ENCODE peak calls at places on chromosomes 12 and 14, in seven cellular contexts. One of them, this sample, is unnamed.

GRCh38 chr14:50619569-50620141 is 48.5 kb downstream of the SAV1 start:
- DNase-seq in stimulated activated naive CD8-positive, alpha-beta T cell treated with anti-CD3 and anti-CD28 coated beads, Interleukin-15, Interleukin-2, amounts not matched to agents 100 U/mL and 50 U/mL, for 24 hours: no peak
- DNase-seq in adrenal gland: no peak
- DNase-seq in GM23338: peak
- DNase-seq in NCI-H1105: peak
- DNase-seq in T-helper 1 cell: peak
- DNase-seq in stimulated activated CD4-positive, alpha-beta T cell treated with anti-CD3 and anti-CD28 coated beads, Interleukin-15, amount 100 ng/mL, for 24 hours: no peak
- DNase-seq in this sample: no peak

GRCh38 chr12:6962285-6963015 is 8.0 kb downstream of the PHB2 start:
- DNase-seq in stimulated activated naive CD8-positive, alpha-beta T cell treated with anti-CD3 and anti-CD28 coated beads, Interleukin-15, Interleukin-2, amounts not matched to agents 100 U/mL and 50 U/mL, for 24 hours: no peak
- DNase-seq in adrenal gland: peak
- DNase-seq in GM23338: peak
- DNase-seq in NCI-H1105: peak
- DNase-seq in T-helper 1 cell: no peak
- DNase-seq in stimulated activated CD4-positive, alpha-beta T cell treated with anti-CD3 and anti-CD28 coated beads, Interleukin-15, amount 100 ng/mL, for 24 hours: peak
- DNase-seq in this sample: no peak

GRCh38 chr12:40569626-40570179 is 122.5 kb upstream of the CNTN1 start:
- DNase-seq in stimulated activated naive CD8-positive, alpha-beta T cell treated with anti-CD3 and anti-CD28 coated beads, Interleukin-15, Interleukin-2, amounts not matched to agents 100 U/mL and 50 U/mL, for 24 hours: no peak
- DNase-seq in adrenal gland: no peak
- DNase-seq in GM23338: no peak
- DNase-seq in NCI-H1105: no peak
- DNase-seq in T-helper 1 cell: no peak
- DNase-seq in stimulated activated CD4-positive, alpha-beta T cell treated with anti-CD3 and anti-CD28 coated beads, Interleukin-15, amount 100 ng/mL, for 24 hours: no peak
- DNase-seq in this sample: no peak

GRCh38 chr14:105300542-105301102 is at the start of gene BRF1:
- DNase-seq in stimulated activated naive CD8-positive, alpha-beta T cell treated with anti-CD3 and anti-CD28 coated beads, Interleukin-15, Interleukin-2, amounts not matched to agents 100 U/mL and 50 U/mL, for 24 hours: peak
- DNase-seq in adrenal gland: peak
- DNase-seq in GM23338: peak
- DNase-seq in NCI-H1105: peak
- DNase-seq in T-helper 1 cell: peak
- DNase-seq in stimulated activated CD4-positive, alpha-beta T cell treated with anti-CD3 and anti-CD28 coated beads, Interleukin-15, amount 100 ng/mL, for 24 hours: peak
- DNase-seq in this sample: peak

GRCh38 chr12:17062296-17063061 is 456.5 kb upstream of the LMO3 start:
- DNase-seq in stimulated activated naive CD8-positive, alpha-beta T cell treated with anti-CD3 and anti-CD28 coated beads, Interleukin-15, Interleukin-2, amounts not matched to agents 100 U/mL and 50 U/mL, for 24 hours: no peak
- DNase-seq in adrenal gland: no peak
- DNase-seq in GM23338: no peak
- DNase-seq in NCI-H1105: peak
- DNase-seq in T-helper 1 cell: no peak
- DNase-seq in stimulated activated CD4-positive, alpha-beta T cell treated with anti-CD3 and anti-CD28 coated beads, Interleukin-15, amount 100 ng/mL, for 24 hours: no peak
- DNase-seq in this sample: no peak

GRCh38 chr14:74514471-74514932 is 20.9 kb downstream of the ISCA2 start:
- DNase-seq in stimulated activated naive CD8-positive, alpha-beta T cell treated with anti-CD3 and anti-CD28 coated beads, Interleukin-15, Interleukin-2, amounts not matched to agents 100 U/mL and 50 U/mL, for 24 hours: peak
- DNase-seq in adrenal gland: no peak
- DNase-seq in GM23338: peak
- DNase-seq in NCI-H1105: no peak
- DNase-seq in T-helper 1 cell: no peak
- DNase-seq in stimulated activated CD4-positive, alpha-beta T cell treated with anti-CD3 and anti-CD28 coated beads, Interleukin-15, amount 100 ng/mL, for 24 hours: peak
- DNase-seq in this sample: no peak

GRCh38 chr14:89617471-89618291 is 200.6 kb upstream of the FOXN3 start:
- DNase-seq in stimulated activated naive CD8-positive, alpha-beta T cell treated with anti-CD3 and anti-CD28 coated beads, Interleukin-15, Interleukin-2, amounts not matched to agents 100 U/mL and 50 U/mL, for 24 hours: no peak
- DNase-seq in adrenal gland: peak
- DNase-seq in GM23338: peak
- DNase-seq in NCI-H1105: no peak
- DNase-seq in T-helper 1 cell: peak
- DNase-seq in stimulated activated CD4-positive, alpha-beta T cell treated with anti-CD3 and anti-CD28 coated beads, Interleukin-15, amount 100 ng/mL, for 24 hours: peak
- DNase-seq in this sample: no peak

GRCh38 chr14:26896447-26896846 is 298.6 kb upstream of the NOVA1 start:
- DNase-seq in stimulated activated naive CD8-positive, alpha-beta T cell treated with anti-CD3 and anti-CD28 coated beads, Interleukin-15, Interleukin-2, amounts not matched to agents 100 U/mL and 50 U/mL, for 24 hours: no peak
- DNase-seq in adrenal gland: no peak
- DNase-seq in GM23338: no peak
- DNase-seq in NCI-H1105: no peak
- DNase-seq in T-helper 1 cell: no peak
- DNase-seq in stimulated activated CD4-positive, alpha-beta T cell treated with anti-CD3 and anti-CD28 coated beads, Interleukin-15, amount 100 ng/mL, for 24 hours: no peak
- DNase-seq in this sample: no peak

GRCh38 chr12:65152012-65152411 is 17.4 kb upstream of the LEMD3 start:
- DNase-seq in stimulated activated naive CD8-positive, alpha-beta T cell treated with anti-CD3 and anti-CD28 coated beads, Interleukin-15, Interleukin-2, amounts not matched to agents 100 U/mL and 50 U/mL, for 24 hours: no peak
- DNase-seq in adrenal gland: no peak
- DNase-seq in GM23338: no peak
- DNase-seq in NCI-H1105: no peak
- DNase-seq in T-helper 1 cell: no peak
- DNase-seq in stimulated activated CD4-positive, alpha-beta T cell treated with anti-CD3 and anti-CD28 coated beads, Interleukin-15, amount 100 ng/mL, for 24 hours: no peak
- DNase-seq in this sample: no peak

GRCh38 chr12:49094104-49094948 is at the start of gene DHH:
- DNase-seq in stimulated activated naive CD8-positive, alpha-beta T cell treated with anti-CD3 and anti-CD28 coated beads, Interleukin-15, Interleukin-2, amounts not matched to agents 100 U/mL and 50 U/mL, for 24 hours: peak
- DNase-seq in adrenal gland: peak
- DNase-seq in GM23338: peak
- DNase-seq in NCI-H1105: peak
- DNase-seq in T-helper 1 cell: no peak
- DNase-seq in stimulated activated CD4-positive, alpha-beta T cell treated with anti-CD3 and anti-CD28 coated beads, Interleukin-15, amount 100 ng/mL, for 24 hours: peak
- DNase-seq in this sample: no peak

GRCh38 chr14:70641548-70642312 is at the start of gene TTC9:
- DNase-seq in stimulated activated naive CD8-positive, alpha-beta T cell treated with anti-CD3 and anti-CD28 coated beads, Interleukin-15, Interleukin-2, amounts not matched to agents 100 U/mL and 50 U/mL, for 24 hours: peak
- DNase-seq in adrenal gland: no peak
- DNase-seq in GM23338: peak
- DNase-seq in NCI-H1105: peak
- DNase-seq in T-helper 1 cell: no peak
- DNase-seq in stimulated activated CD4-positive, alpha-beta T cell treated with anti-CD3 and anti-CD28 coated beads, Interleukin-15, amount 100 ng/mL, for 24 hours: peak
- DNase-seq in this sample: no peak

GRCh38 chr14:68306934-68307758 is 485.7 kb downstream of the ZFP36L1 start:
- DNase-seq in stimulated activated naive CD8-positive, alpha-beta T cell treated with anti-CD3 and anti-CD28 coated beads, Interleukin-15, Interleukin-2, amounts not matched to agents 100 U/mL and 50 U/mL, for 24 hours: no peak
- DNase-seq in adrenal gland: no peak
- DNase-seq in GM23338: no peak
- DNase-seq in NCI-H1105: peak
- DNase-seq in T-helper 1 cell: no peak
- DNase-seq in stimulated activated CD4-positive, alpha-beta T cell treated with anti-CD3 and anti-CD28 coated beads, Interleukin-15, amount 100 ng/mL, for 24 hours: no peak
- DNase-seq in this sample: no peak

GRCh38 chr12:42119085-42119633 is 25.5 kb downstream of the GXYLT1 start:
- DNase-seq in stimulated activated naive CD8-positive, alpha-beta T cell treated with anti-CD3 and anti-CD28 coated beads, Interleukin-15, Interleukin-2, amounts not matched to agents 100 U/mL and 50 U/mL, for 24 hours: no peak
- DNase-seq in adrenal gland: no peak
- DNase-seq in GM23338: no peak
- DNase-seq in NCI-H1105: no peak
- DNase-seq in T-helper 1 cell: peak
- DNase-seq in stimulated activated CD4-positive, alpha-beta T cell treated with anti-CD3 and anti-CD28 coated beads, Interleukin-15, amount 100 ng/mL, for 24 hours: no peak
- DNase-seq in this sample: no peak

GRCh38 chr14:68911594-68912227 is 67.4 kb downstream of the ACTN1 start:
- DNase-seq in stimulated activated naive CD8-positive, alpha-beta T cell treated with anti-CD3 and anti-CD28 coated beads, Interleukin-15, Interleukin-2, amounts not matched to agents 100 U/mL and 50 U/mL, for 24 hours: peak
- DNase-seq in adrenal gland: peak
- DNase-seq in GM23338: peak
- DNase-seq in NCI-H1105: peak
- DNase-seq in T-helper 1 cell: peak
- DNase-seq in stimulated activated CD4-positive, alpha-beta T cell treated with anti-CD3 and anti-CD28 coated beads, Interleukin-15, amount 100 ng/mL, for 24 hours: peak
- DNase-seq in this sample: no peak

GRCh38 chr12:105562727-105563072 is 232.2 kb downstream of the C12orf75 start:
- DNase-seq in stimulated activated naive CD8-positive, alpha-beta T cell treated with anti-CD3 and anti-CD28 coated beads, Interleukin-15, Interleukin-2, amounts not matched to agents 100 U/mL and 50 U/mL, for 24 hours: no peak
- DNase-seq in adrenal gland: no peak
- DNase-seq in GM23338: no peak
- DNase-seq in NCI-H1105: peak
- DNase-seq in T-helper 1 cell: no peak
- DNase-seq in stimulated activated CD4-positive, alpha-beta T cell treated with anti-CD3 and anti-CD28 coated beads, Interleukin-15, amount 100 ng/mL, for 24 hours: no peak
- DNase-seq in this sample: no peak

GRCh38 chr12:31238764-31239387 is 87.1 kb downstream of the SINHCAF start:
- DNase-seq in stimulated activated naive CD8-positive, alpha-beta T cell treated with anti-CD3 and anti-CD28 coated beads, Interleukin-15, Interleukin-2, amounts not matched to agents 100 U/mL and 50 U/mL, for 24 hours: peak
- DNase-seq in adrenal gland: peak
- DNase-seq in GM23338: peak
- DNase-seq in NCI-H1105: peak
- DNase-seq in T-helper 1 cell: peak
- DNase-seq in stimulated activated CD4-positive, alpha-beta T cell treated with anti-CD3 and anti-CD28 coated beads, Interleukin-15, amount 100 ng/mL, for 24 hours: peak
- DNase-seq in this sample: peak